ENCODE peak calls at places on chromosome 1, in four cellular contexts. Q is endothelial cell of umbilical vein, E is transverse colon, X is OCI-LY7. W is an unnamed sample. For H3K36me3 and H3K4me1, the result is how much of the 10 kb centered on the place peaks cover.

GRCh38 chr1:150513275-150513885 is 2.2 kb upstream of the FALEC start:
- DNase-seq in Q (no peak), E (no peak), X (no peak), W (no peak)

GRCh38 chr1:24021403-24022266 is 41.5 kb upstream of the SRSF10 start:
- DNase-seq in Q (no peak), E (peak), X (peak), W (no peak)

GRCh38 chr1:13798120-13798519 is 98.1 kb downstream of the PRDM2 start:
- DNase-seq in Q (no peak), E (no peak), X (no peak), W (no peak)

GRCh38 chr1:156102634-156103511 is 11.6 kb upstream of the LMNA start:
- DNase-seq in Q (peak), E (no peak), X (no peak), W (peak)

GRCh38 chr1:234781241-234782056 is 171.5 kb upstream of the IRF2BP2 start:
- DNase-seq in Q (peak), E (peak), X (no peak), W (peak)

GRCh38 chr1:79775402-79775801 is 768.9 kb upstream of the ADGRL4 start:
- DNase-seq in Q (no peak), E (no peak), X (no peak), W (no peak)

GRCh38 chr1:34696230-34696629 is 58.6 kb upstream of the GJB5 start:
- DNase-seq in Q (no peak), E (no peak), X (no peak), W (no peak)

GRCh38 chr1:5755552-5756125 is 236.6 kb downstream of the NPHP4 start:
- DNase-seq in Q (no peak), E (no peak), X (no peak), W (no peak)

GRCh38 chr1:234996245-234996757 is 132.3 kb downstream of the TOMM20 start:
- DNase-seq in Q (peak), E (no peak), X (no peak), W (no peak)

GRCh38 chr1:196147530-196147929 is 460.7 kb downstream of the KCNT2 start:
- DNase-seq in Q (no peak), E (no peak), X (no peak), W (no peak)

GRCh38 chr1:234724517-234725176 is 114.7 kb upstream of the IRF2BP2 start:
- DNase-seq in Q (peak), E (peak), X (no peak), W (peak)

GRCh38 chr1:63135174-63135512 is 187.2 kb upstream of the FOXD3 start:
- DNase-seq in Q (no peak), E (no peak), X (no peak), W (no peak)

GRCh38 chr1:20184997-20185833 is 681 bp upstream of the UBXN10 start:
- DNase-seq in Q (no peak), E (no peak), X (no peak), W (no peak)

GRCh38 chr1:226098870-226099832 is 36.6 kb downstream of the H3-3A start:
- DNase-seq in Q (no peak), E (no peak), X (no peak), W (no peak)

GRCh38 chr1:228226141-228226874 is 18.5 kb downstream of the OBSCN start:
- DNase-seq in Q (no peak), E (no peak), X (no peak), W (no peak)

GRCh38 chr1:147807405-147807804 is 47.0 kb upstream of the GJA5 start:
- DNase-seq in Q (no peak), E (no peak), X (no peak), W (no peak)

GRCh38 chr1:229452956-229453801 is 19.3 kb upstream of the ACTA1 start:
- DNase-seq in Q (no peak), E (no peak), X (peak), W (no peak)

GRCh38 chr1:229448373-229448772 is 14.5 kb upstream of the ACTA1 start:
- DNase-seq in Q (no peak), E (no peak), X (no peak), W (no peak)

GRCh38 chr1:229447809-229448252 is 13.9 kb upstream of the ACTA1 start:
- DNase-seq in Q (no peak), E (no peak), X (no peak), W (no peak)

GRCh38 chr1:229445828-229446227 is 11.9 kb upstream of the ACTA1 start:
- DNase-seq in Q (no peak), E (no peak), X (no peak), W (no peak)

DNA sequence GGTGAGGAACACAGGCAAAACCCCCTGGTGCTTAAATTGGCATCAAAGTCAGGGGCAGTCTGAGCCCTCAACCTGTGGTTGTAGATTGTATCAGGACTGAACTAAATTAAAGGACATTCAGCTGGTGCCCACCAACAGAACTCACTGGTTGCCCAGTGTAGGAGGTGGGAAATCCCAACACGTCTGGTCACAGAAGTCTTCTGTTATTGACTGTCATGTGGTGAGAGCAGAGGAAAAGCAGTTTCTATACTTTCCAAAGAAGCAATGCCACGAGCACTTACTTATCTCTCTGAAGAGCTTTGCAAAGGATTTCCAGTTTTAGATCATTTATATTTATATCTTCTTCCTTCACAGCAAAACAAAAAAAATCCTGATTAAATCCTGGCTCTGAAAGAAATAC is 15.0 kb upstream of the ACTA1 start:
- DNase-seq in Q (no peak), E (no peak), X (no peak), W (no peak)
- H3K36me3 ChIP-seq in Q (under half), E (under half), X (half or more), W (half or more)

GRCh38 chr1:40986328-40986783 is 6.9 kb downstream of the CTPS1 start:
- DNase-seq in Q (no peak), E (no peak), X (no peak), W (no peak)
- H3K4me1 ChIP-seq in Q (under half), E (under half), X (under half), W (under half)

DNA sequence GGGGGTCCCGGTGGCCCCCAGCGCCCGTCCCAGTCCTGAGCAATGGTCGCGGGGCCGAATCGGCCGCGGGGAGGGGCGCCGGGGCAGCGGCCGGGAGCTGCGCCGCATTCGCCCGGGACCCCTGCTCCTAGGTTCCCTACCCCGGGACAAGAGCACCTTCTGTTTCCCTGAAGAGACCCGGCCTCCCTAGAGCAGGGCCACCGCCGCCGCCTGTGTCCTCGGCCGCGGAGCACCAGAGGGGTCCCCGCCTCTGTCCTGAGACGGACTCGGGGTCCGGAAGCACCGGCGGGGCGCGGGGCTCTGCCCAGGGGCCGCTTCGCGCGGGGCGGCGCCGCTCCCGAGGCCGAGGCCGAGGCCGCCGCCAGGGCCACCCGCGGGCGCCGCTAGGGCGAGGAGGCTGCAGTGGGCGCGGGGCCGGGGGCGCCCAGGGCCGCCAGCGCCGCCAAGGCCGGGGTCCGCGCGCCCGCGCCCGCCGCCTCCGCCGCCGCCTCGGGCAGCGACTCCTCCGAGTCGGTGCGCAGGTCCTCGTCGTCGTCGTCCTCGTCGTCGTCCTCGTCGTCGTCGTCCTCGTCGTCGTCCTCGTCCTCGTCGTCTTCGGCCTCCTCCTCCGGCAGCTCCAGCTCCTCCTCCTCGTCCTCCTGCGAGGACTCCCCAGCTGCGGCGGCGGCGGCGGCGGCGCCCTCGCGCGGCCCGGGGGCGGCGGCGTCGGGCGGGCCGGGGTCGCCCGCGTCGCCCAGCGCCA is 157.7 kb downstream of the CASZ1 start:
- DNase-seq in Q (no peak), E (no peak), X (no peak), W (no peak)
- H3K4me3 ChIP-seq in Q (peak), E (no peak), X (no peak), W (no peak)

GRCh38 chr1:11198851-11199628 is 9.9 kb downstream of the ANGPTL7 start:
- DNase-seq in Q (no peak), E (no peak), X (no peak), W (no peak)
- H3K36me3 ChIP-seq in Q (under half), E (under half), X (half or more), W (half or more)

DNA sequence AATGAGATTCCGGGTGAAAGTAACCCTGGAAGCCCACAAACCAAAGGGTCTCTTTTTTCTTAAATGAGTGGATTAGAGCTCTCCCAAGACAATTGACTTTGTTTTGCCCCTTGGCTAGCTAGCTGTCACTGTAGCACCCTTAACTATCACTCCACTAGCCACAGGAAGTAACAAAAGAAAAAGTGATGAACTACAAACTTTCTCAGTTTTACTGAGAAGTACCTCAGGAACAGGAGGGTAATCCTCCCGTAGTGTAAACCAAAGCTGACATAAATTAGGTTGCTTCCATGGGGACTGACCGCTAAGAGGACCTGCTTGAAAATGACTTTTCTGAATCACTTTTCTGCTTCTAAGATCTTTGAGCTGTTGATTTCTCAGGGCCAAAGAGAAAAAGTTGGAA is 240.1 kb downstream of the BARHL2 start:
- DNase-seq in Q (no peak), E (no peak), X (no peak), W (no peak)
- H3K4me1 ChIP-seq in Q (under half), E (under half), X (under half), W (under half)

DNA sequence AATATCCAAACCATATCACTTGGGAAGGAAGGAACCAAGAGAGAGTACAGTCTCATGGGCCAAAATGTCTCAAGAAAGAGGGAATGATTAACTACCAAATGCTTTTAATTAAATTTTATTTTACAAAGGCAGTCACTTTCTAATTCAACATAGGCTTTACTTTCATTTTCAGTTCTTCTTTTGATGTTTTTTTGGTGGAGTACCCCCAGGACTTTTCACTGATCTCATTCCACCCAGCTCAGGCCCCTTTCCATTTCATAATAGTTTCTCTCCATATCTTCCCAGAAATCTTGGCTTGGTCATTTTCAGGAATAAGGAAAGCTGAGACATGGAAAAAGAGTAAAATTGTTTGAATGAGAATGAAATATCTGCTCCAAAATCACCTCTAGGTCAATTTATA is 5.1 kb upstream of the SLAMF7 start:
- DNase-seq in Q (no peak), E (no peak), X (no peak), W (no peak)
- H3K4me3 ChIP-seq in Q (no peak), E (no peak), X (no peak), W (no peak)

GRCh38 chr1:76950306-76950705 is 83.0 kb downstream of the ST6GALNAC5 start:
- DNase-seq in Q (no peak), E (no peak), X (no peak), W (no peak)
- H3K36me3 ChIP-seq in Q (under half), E (under half), X (under half), W (under half)

DNA sequence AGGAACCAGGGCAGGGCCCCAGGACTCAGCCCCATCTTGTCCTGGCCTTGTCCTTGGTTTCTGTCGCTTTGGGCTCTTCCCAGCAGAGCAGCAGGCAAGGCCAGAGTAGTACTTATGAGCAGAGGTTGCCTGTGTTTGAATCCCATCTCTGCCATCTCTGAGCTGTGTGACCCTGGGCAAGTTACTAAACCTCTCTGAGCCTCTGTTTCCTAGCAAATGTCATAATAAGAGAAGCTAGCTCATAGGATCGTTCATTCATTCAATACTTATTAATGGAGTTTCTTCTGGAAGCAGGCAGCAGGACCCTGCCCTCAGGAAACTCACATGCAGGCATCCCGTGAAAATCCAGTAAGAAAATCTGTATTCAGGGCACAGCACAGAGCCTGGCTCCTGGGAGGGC is 84.3 kb downstream of the FBXO2 start:
- DNase-seq in Q (no peak), E (no peak), X (no peak), W (no peak)
- H3K4me1 ChIP-seq in Q (under half), E (under half), X (under half), W (under half)